ENCODE peak calls at places on chromosome 2, in six cellular contexts. R is HCT116, K is stomach, J is right lobe of liver, H is breast epithelium, X is neural progenitor cell. T is an unnamed sample. For H3K4me1, the result is how much of the 10 kb centered on the place peaks cover.

GRCh38 chr2:201108341-201108740 is 7.6 kb upstream of the CFLAR start:
- DNase-seq in R (no peak), K (no peak), J (no peak), H (no peak), X (no peak), T (no peak)

GRCh38 chr2:117972466-117973123 is 41.3 kb downstream of the CCDC93 start:
- DNase-seq in R (no peak), K (no peak), J (no peak), H (no peak), X (no peak), T (no peak)

GRCh38 chr2:223048519-223048918 is 3.5 kb upstream of the KCNE4 start:
- DNase-seq in R (no peak), K (no peak), J (no peak), H (no peak), X (no peak), T (no peak)

GRCh38 chr2:155310589-155310988 is 612.1 kb downstream of the KCNJ3 start:
- DNase-seq in R (peak), K (no peak), J (no peak), H (no peak), X (peak), T (no peak)

GRCh38 chr2:72166281-72166680 is 18.6 kb upstream of the CYP26B1 start:
- DNase-seq in R (no peak), K (no peak), J (no peak), H (no peak), X (no peak), T (no peak)

GRCh38 chr2:227853765-227854271 is 17.6 kb upstream of the DAW1 start:
- DNase-seq in R (no peak), K (no peak), J (no peak), H (no peak), X (no peak), T (no peak)

GRCh38 chr2:175462246-175462645 is 280.7 kb upstream of the ATP5MC3 start:
- DNase-seq in R (no peak), K (no peak), J (no peak), H (no peak), X (no peak), T (no peak)

GRCh38 chr2:235001237-235002133 is 49.7 kb downstream of the SH3BP4 start:
- DNase-seq in R (no peak), K (peak), J (no peak), H (no peak), X (no peak), T (no peak)

GRCh38 chr2:96913117-96913397 is 43.2 kb upstream of the SEMA4C start:
- DNase-seq in R (no peak), K (no peak), J (no peak), H (no peak), X (no peak), T (no peak)

GRCh38 chr2:54267577-54267976 is 11.5 kb upstream of the TSPYL6 start:
- DNase-seq in R (no peak), K (no peak), J (no peak), H (no peak), X (no peak), T (no peak)

GRCh38 chr2:72745679-72746368 is 80.0 kb downstream of the EXOC6B start:
- DNase-seq in R (peak), K (no peak), J (no peak), H (no peak), X (peak), T (no peak)

GRCh38 chr2:211623096-211623495 is 915.5 kb downstream of the ERBB4 start:
- DNase-seq in R (no peak), K (no peak), J (no peak), H (no peak), X (no peak), T (no peak)

GRCh38 chr2:120955427-120955826 is 219.8 kb downstream of the GLI2 start:
- DNase-seq in R (no peak), K (no peak), J (no peak), H (no peak), X (no peak), T (no peak)

DNA sequence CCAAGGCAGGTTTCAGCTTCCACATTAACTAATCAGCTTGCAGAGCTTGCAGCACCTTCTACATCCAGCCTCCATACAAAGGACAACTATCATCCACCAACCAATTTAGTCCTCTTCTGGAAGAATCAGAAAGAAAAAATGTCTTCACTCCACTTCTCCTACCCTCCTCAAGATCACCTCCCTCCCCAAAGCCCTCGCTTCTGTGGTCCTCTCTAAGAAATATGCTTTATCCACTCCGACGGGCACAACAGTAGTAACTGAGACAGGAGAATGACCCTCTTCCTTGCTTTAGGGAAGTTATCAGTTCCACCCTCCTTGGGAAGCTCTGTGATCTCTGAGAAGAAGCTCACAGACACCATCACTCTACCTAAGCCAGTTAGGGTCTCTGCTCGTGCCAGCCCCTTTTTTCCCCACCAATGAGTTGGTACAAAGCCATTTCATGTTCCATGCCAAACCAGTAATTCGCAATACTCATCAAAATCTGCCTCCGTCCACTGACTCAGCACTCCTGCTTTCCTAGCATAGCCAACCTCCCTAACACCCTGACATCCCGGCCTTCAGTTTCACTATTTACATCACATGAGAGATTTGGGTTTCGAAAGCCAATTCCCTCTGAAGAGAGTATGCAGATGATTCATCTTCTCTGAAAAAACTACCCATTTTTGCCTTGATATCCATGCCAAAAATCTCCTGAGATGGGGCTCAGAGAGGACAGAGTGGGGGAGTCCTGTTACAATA is 114.1 kb upstream of the PKDCC start:
- DNase-seq in R (no peak), K (no peak), J (no peak), H (no peak), X (no peak), T (no peak)
- H3K4me1 ChIP-seq in R (under half), K (under half), J (under half), H (under half), X (half or more), T (under half)

GRCh38 chr2:164134368-164134767 is 398.6 kb upstream of the FIGN start:
- DNase-seq in R (no peak), K (no peak), J (no peak), H (no peak), X (no peak), T (no peak)
- H3K4me1 ChIP-seq in R (under half), K (under half), J (under half), H (under half), X (under half), T (under half)

GRCh38 chr2:60478660-60479059 is 74.8 kb downstream of the BCL11A start:
- DNase-seq in R (no peak), K (no peak), J (no peak), H (no peak), X (no peak), T (no peak)

GRCh38 chr2:60483400-60483799 is 70.1 kb downstream of the BCL11A start:
- DNase-seq in R (no peak), K (no peak), J (no peak), H (no peak), X (no peak), T (no peak)

GRCh38 chr2:60479226-60480088 is 74.0 kb downstream of the BCL11A start:
- DNase-seq in R (no peak), K (no peak), J (no peak), H (no peak), X (no peak), T (no peak)

GRCh38 chr2:60481257-60481656 is 72.2 kb downstream of the BCL11A start:
- DNase-seq in R (no peak), K (no peak), J (no peak), H (no peak), X (no peak), T (no peak)

DNA sequence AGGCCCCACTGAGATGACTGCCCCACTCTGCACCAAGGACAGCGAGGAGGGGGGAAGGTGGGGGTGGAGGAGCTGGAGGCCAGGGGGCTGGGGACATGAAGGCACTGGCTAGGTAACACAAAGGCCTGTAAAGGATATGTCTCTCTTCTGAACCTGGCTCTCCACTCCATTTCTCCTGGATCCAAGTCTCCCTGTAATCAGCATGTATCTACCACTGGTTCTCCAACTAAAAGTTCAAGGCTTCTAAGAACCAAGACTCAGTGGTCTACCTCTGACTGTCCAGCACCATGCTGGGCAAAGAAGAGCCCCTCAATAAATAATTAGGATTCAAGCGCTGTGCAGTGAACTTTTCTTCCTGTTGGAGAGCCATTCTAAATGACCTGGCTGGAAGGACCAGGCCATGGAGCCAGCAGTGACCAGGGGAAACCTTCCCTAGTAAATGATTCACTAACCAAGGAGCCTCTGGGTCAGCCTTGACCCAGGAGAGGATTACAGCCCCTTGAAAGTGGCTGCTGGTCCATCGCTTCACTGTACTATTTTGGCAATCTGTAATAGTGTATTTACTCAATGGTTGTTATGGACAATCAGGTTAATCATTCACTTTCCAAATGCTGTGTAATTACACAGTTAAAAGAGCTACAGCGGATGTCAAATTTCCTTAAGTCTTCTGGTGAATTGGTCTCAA is 73.2 kb downstream of the BCL11A start:
- DNase-seq in R (no peak), K (peak), J (no peak), H (no peak), X (no peak), T (no peak)
- H3K4me1 ChIP-seq in R (under half), K (under half), J (under half), H (under half), X (under half), T (under half)

GRCh38 chr2:233060500-233061006 is 411 bp downstream of the INPP5D start:
- DNase-seq in R (no peak), K (peak), J (peak), H (peak), X (no peak), T (no peak)

GRCh38 chr2:233061007-233061590 is 957 bp downstream of the INPP5D start:
- DNase-seq in R (no peak), K (peak), J (no peak), H (peak), X (no peak), T (no peak)

GRCh38 chr2:233059547-233059796 is 670 bp upstream of the INPP5D start:
- DNase-seq in R (no peak), K (no peak), J (no peak), H (peak), X (no peak), T (no peak)

GRCh38 chr2:233058717-233059546 is 1.2 kb upstream of the INPP5D start:
- DNase-seq in R (no peak), K (peak), J (peak), H (peak), X (no peak), T (no peak)

GRCh38 chr2:233059797-233060499 is at the start of gene INPP5D:
- DNase-seq in R (no peak), K (peak), J (peak), H (peak), X (no peak), T (peak)
- H3K4me1 ChIP-seq in R (under half), K (half or more), J (under half), H (under half), X (under half), T (under half)

DNA sequence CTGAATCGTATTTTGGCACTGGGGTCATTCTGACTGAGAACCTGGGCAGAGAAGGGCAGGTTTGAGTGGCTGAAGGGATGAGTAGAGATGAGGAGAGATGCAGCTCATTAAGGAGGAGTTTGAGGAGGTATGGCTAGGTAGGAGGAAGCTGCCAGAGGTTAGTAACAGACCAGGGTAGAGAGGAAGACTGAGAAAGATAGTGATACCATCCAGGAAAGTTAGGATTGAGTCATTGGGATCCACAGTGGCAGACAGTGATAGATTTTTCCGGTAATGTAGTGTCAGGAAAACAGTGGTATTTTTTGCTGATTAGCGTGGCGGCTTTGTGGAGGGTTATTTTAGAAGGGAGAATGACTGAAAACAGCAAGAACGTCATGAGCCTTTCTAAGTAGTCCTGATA is 65.7 kb upstream of the STON1 start:
- DNase-seq in R (no peak), K (no peak), J (no peak), H (no peak), X (no peak), T (no peak)
- H3K4me1 ChIP-seq in R (under half), K (under half), J (under half), H (under half), X (under half), T (under half)